ENCODE peak calls at places on chromosome 13, in four cellular contexts. R is AG10803, F is uterus, E is progenitor cell of endocrine pancreas. J is an unnamed sample.
A peak's percentile ranks its signal among the peaks of the same experiment; 100 is the strongest.

GRCh38 chr13:40506592-40507446 is 159.6 kb downstream of the FOXO1 start:
- DNase-seq in R (no peak), E (no peak), F (no peak), J (no peak)

GRCh38 chr13:25088562-25089221 is 7.2 kb upstream of the PABPC3 start:
- DNase-seq in R (no peak), F (no peak), E (no peak), J (no peak)

GRCh38 chr13:81408647-81409046 is 1067.7 kb upstream of the SPRY2 start:
- DNase-seq in F (no peak), R (no peak), E (no peak), J (no peak)

GRCh38 chr13:42740753-42741152 is 40.6 kb upstream of the FAM216B start:
- DNase-seq in F (no peak), E (no peak), R (no peak), J (no peak)

GRCh38 chr13:41696163-41697003 is 239.0 kb downstream of the RGCC start:
- DNase-seq in E (no peak), R (peak; percentile 77), F (no peak), J (no peak)

GRCh38 chr13:102677122-102677521 is 17.7 kb downstream of the METTL21C start:
- DNase-seq in R (no peak), F (no peak), E (no peak), J (no peak)

GRCh38 chr13:67299072-67299635 is 69.0 kb upstream of the PCDH9 start:
- DNase-seq in R (peak; percentile 86), F (no peak), E (no peak), J (no peak)

GRCh38 chr13:47306991-47307390 is 410.1 kb upstream of the HTR2A start:
- DNase-seq in R (no peak), F (no peak), E (no peak), J (no peak)

GRCh38 chr13:99275093-99275469 is 16.9 kb upstream of the GPR18 start:
- DNase-seq in E (no peak), F (no peak), R (peak; percentile 80), J (no peak)

GRCh38 chr13:26678796-26679195 is 81.8 kb downstream of the GPR12 start:
- DNase-seq in F (no peak), R (no peak), E (no peak), J (no peak)

GRCh38 chr13:63455938-63456337 is 2040.3 kb upstream of the PCDH20 start:
- DNase-seq in R (no peak), E (no peak), F (no peak), J (no peak)
- TF ChIP-seq CTCF in R (peak; percentile 23), E (peak; percentile 40), F (no peak), J (peak; percentile 60)

DNA sequence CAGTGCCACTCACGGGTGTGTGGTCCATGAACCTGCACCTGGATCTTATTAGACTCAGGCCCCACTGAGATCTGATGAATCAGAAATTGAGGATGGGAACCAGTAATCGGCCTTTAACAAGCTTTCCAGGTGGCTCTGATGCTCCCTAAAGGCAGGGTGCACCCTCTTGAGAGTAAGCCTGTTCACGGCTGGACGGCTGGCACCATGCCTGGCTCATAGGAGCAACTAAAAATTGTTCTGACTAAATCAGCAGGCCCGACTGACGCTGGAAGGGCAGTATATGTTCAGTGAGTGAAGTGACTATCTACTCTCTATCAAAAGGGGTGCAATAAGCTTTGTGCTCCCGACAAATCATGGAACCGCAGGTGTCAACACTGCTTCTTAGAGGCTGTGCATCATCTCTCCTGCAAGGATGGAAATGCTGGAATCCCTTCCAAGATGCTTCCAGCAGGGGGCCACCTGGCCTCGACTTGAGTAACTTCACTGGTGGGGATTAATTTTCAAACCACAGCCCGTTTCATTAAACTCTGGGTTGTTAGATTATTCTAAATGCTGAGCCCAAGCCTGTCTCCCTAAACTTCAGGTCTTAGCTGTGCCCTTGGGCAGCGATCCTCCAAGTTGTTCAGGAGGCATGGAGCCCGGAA is 28.4 kb downstream of the TMTC4 start:
- DNase-seq in E (peak; percentile 13), R (peak; percentile 20), F (no peak), J (peak; percentile 61)
- TF ChIP-seq CTCF in E (peak; percentile 64), R (peak; percentile 50), F (peak; percentile 18), J (peak; percentile 69)

DNA sequence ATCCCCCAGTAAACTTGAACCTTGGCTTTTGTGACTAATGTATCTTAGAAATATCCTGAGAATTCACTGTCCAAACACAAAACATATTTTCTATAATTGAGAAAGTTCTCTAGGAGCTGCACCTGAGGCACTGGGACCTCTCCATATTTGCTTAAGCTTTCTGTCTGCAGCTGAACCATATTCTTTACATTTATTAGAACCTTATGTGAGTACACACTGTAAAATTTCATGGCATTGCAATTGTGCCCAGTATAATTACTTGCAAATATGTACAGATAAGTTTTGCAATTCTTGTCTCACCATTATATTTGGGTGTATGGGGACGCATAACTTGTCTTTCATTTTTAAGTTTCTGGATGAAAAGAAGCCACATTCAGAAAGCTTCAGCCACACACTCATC is 280.7 kb upstream of the KLHL1 start:
- DNase-seq in F (no peak), R (no peak), E (no peak), J (no peak)
- TF ChIP-seq CTCF in F (no peak), R (no peak), E (no peak), J (no peak)

GRCh38 chr13:23466144-23467002 is 32.9 kb upstream of the SACS start:
- DNase-seq in E (peak; percentile 37), F (peak; percentile 73), R (peak; percentile 76), J (peak; percentile 75)

GRCh38 chr13:23468811-23469210 is 35.3 kb upstream of the SACS start:
- DNase-seq in F (no peak), E (no peak), R (peak; percentile 42), J (no peak)

GRCh38 chr13:23469901-23470525 is 36.5 kb upstream of the SACS start:
- DNase-seq in R (peak; percentile 97), F (no peak), E (no peak), J (no peak)

GRCh38 chr13:23467932-23468278 is 34.4 kb upstream of the SACS start:
- DNase-seq in R (no peak), E (no peak), F (no peak), J (no peak)

DNA sequence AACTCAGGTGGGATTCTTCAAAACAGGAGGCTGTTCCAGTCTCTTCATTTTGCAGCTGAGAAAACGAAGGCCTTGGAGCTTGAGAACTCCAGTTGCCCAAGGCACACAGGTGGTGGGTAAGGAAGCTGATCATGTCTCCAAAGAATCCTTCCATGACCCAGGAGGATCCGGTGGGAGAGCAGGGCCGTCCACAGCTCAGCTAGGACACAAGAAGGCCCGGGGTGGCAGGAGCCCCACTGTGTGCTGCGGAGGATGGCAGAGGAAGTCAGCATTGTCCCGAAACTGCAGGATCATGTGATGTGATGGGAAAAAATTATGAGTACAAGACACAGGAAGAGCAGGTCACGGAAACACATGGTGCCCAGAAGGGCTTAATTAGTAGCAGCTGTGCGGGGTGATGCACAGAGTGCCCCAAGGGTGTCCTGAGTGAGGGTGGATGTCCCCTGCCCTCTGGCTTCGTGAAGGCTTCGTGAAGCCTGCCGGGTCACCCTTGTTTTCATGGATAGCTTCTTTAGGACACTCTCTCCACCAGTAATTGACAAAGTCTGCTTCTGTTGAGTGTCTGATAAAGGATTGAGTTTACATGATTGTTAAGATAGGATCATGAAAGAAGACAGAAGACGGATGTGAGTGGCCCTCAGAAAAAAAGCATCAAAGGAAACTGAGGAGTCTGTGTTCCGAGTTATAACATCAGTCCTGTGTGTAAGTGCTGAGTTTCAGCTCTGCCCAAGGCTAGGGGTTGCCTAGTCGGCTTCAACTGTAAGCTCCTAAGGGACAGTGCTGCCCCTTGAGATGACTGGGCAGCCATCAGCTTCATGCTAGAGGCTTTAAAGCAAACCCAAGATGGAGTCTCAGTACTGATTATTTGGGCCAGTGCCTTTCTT is 33.8 kb upstream of the SACS start:
- DNase-seq in R (peak; percentile 83), E (no peak), F (no peak), J (peak; percentile 62)
- TF ChIP-seq CTCF in R (no peak), E (no peak), F (no peak), J (no peak)

GRCh38 chr13:111639994-111640393 is 319.6 kb downstream of the TEX29 start:
- DNase-seq in F (no peak), E (no peak), R (no peak), J (no peak)
- TF ChIP-seq CTCF in F (no peak), E (no peak), R (no peak), J (no peak)

DNA sequence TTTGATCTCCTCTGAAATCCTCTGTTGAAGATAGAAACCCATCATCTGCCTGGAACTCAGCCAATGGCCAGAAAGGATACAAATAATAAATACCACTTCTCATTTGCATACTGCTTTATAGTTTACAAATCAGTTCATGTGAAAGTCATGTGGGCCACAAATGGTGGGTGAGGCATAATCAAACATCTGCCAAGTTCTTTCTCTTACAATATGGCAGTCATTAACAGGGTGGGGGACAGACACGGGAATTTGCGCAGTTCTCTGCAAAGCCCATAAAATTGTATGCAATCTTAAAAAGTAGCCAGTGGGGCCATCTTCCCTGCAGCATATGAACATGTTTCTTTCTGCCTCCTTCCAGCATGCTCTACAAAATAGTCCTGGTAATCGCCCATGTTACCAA is 59.6 kb downstream of the NUFIP1 start:
- DNase-seq in R (peak; percentile 34), E (no peak), F (no peak), J (no peak)
- TF ChIP-seq CTCF in R (no peak), E (no peak), F (no peak), J (no peak)

GRCh38 chr13:97751477-97751876 is 202.0 kb upstream of the IPO5 start:
- DNase-seq in E (no peak), F (no peak), R (no peak), J (no peak)

GRCh38 chr13:97743946-97744345 is 209.5 kb upstream of the IPO5 start:
- DNase-seq in R (peak; percentile 48), F (no peak), E (no peak), J (no peak)

GRCh38 chr13:97753269-97753668 is 200.2 kb upstream of the IPO5 start:
- DNase-seq in R (no peak), E (no peak), F (no peak), J (no peak)

GRCh38 chr13:97753942-97754670 is 199.4 kb upstream of the IPO5 start:
- DNase-seq in F (no peak), R (no peak), E (no peak), J (no peak)

DNA sequence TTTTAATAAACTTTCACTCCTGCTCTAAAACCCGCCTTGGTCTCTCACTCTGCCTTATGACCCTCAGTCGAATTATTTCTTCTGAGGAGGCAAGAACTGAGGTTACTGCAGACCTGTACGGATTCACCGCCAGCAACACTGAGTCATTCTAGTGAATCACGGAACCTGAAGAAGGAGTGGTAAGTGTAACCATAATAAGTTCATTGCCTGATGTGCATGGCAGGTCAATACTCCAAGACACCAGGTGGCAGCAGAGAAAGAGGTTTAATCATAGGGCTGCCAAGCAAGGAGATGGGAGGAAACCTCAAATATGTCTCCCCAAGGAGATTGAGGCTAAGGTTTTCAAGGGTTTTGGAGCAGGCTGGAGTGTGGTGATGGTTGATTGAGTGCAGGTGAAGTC is 204.3 kb upstream of the IPO5 start:
- DNase-seq in F (no peak), E (no peak), R (no peak), J (no peak)
- TF ChIP-seq CTCF in F (no peak), E (no peak), R (no peak), J (no peak)

GRCh38 chr13:30808600-30808999 is 73.3 kb downstream of the ALOX5AP start:
- DNase-seq in R (no peak), E (no peak), F (no peak), J (no peak)
- TF ChIP-seq CTCF in R (peak; percentile 5), E (no peak), F (no peak), J (no peak)

J was measured in glutamatergic neuron.